ENCODE peak calls at places on chromosome 17, in six cellular contexts. V, W, O, M, T and U are unnamed samples.
A peak's percentile ranks its signal among the peaks of the same experiment; 100 is the strongest.

GRCh38 chr17:2965621-2966275 is 97.7 kb downstream of the OR1D5 start:
- DNase-seq in V (no peak), W (peak; percentile 54), O (no peak), M (peak; percentile 25), T (no peak), U (no peak)

GRCh38 chr17:57366558-57367351 is 110.4 kb downstream of the MSI2 start:
- DNase-seq in V (no peak), W (no peak), O (no peak), M (no peak), T (no peak), U (no peak)

GRCh38 chr17:61382796-61383688 is 16.6 kb upstream of the TBX2 start:
- DNase-seq in V (no peak), W (no peak), O (no peak), M (no peak), T (no peak), U (no peak)

GRCh38 chr17:17826340-17826708 is 10.5 kb downstream of the SREBF1 start:
- DNase-seq in V (no peak), W (no peak), O (peak; percentile 43), M (no peak), T (no peak), U (no peak)

GRCh38 chr17:15457723-15458094 is 9.7 kb downstream of the CDRT4 start:
- DNase-seq in V (peak; percentile 75), W (no peak), O (no peak), M (no peak), T (no peak), U (no peak)

GRCh38 chr17:4786111-4786491 is at the start of gene VMO1:
- DNase-seq in V (peak; percentile 67), W (no peak), O (no peak), M (no peak), T (no peak), U (no peak)

GRCh38 chr17:62614142-62614541 is 13.3 kb upstream of the MRC2 start:
- DNase-seq in V (no peak), W (peak; percentile 87), O (no peak), M (peak; percentile 30), T (no peak), U (no peak)

GRCh38 chr17:42760652-42761581 is at the start of gene RAMP2:
- DNase-seq in V (no peak), W (no peak), O (peak; percentile 24), M (peak; percentile 48), T (no peak), U (no peak)

GRCh38 chr17:31318298-31319190 is 2.9 kb downstream of the EVI2A start:
- DNase-seq in V (peak; percentile 63), W (peak; percentile 92), O (peak; percentile 73), M (peak; percentile 86), T (no peak), U (peak; percentile 42)

GRCh38 chr17:68807998-68808772 is 147.0 kb downstream of the ABCA8 start:
- DNase-seq in V (no peak), W (peak; percentile 39), O (no peak), M (no peak), T (no peak), U (no peak)

GRCh38 chr17:27384261-27384701 is 72.0 kb upstream of the KSR1 start:
- DNase-seq in V (peak; percentile 47), W (peak; percentile 96), O (no peak), M (peak; percentile 97), T (no peak), U (no peak)

GRCh38 chr17:52178013-52178412 is 19.5 kb upstream of the CA10 start:
- DNase-seq in V (no peak), W (no peak), O (no peak), M (no peak), T (no peak), U (no peak)

GRCh38 chr17:40707720-40708119 is 4.2 kb upstream of the KRT24 start:
- DNase-seq in V (peak; percentile 66), W (peak; percentile 10), O (no peak), M (no peak), T (no peak), U (no peak)

GRCh38 chr17:38591759-38592241 is 14.0 kb downstream of the SRCIN1 start:
- DNase-seq in V (no peak), W (peak; percentile 9), O (no peak), M (peak; percentile 72), T (no peak), U (no peak)

GRCh38 chr17:35709874-35710273 is 21.6 kb upstream of the RASL10B start:
- DNase-seq in V (no peak), W (peak; percentile 29), O (no peak), M (no peak), T (no peak), U (no peak)

GRCh38 chr17:69188796-69189195 is 39.8 kb downstream of the ABCA10 start:
- DNase-seq in V (no peak), W (no peak), O (no peak), M (no peak), T (no peak), U (no peak)

GRCh38 chr17:57242148-57242547 is 14.2 kb upstream of the MSI2 start:
- DNase-seq in V (no peak), W (peak; percentile 31), O (no peak), M (no peak), T (no peak), U (no peak)